ENCODE peak calls at places on chromosomes 11 and 22, in four cellular contexts. H is IMR-90, W is H1, E is H9. F is an unnamed sample.

GRCh38 chr11:28383471-28383870 is 275.3 kb downstream of the METTL15 start:
- DNase-seq in E (no peak), W (no peak), H (peak), F (no peak)

GRCh38 chr22:47629273-47629711 is 866.8 kb downstream of the TBC1D22A start:
- DNase-seq in W (no peak), H (no peak), E (no peak), F (no peak)

GRCh38 chr11:15829312-15829711 is 527.0 kb downstream of the SOX6 start:
- DNase-seq in W (no peak), H (no peak), E (no peak), F (no peak)

GRCh38 chr11:124807201-124807600 is 7.0 kb upstream of the MSANTD2 start:
- DNase-seq in H (no peak), E (no peak), W (no peak), F (no peak)

GRCh38 chr22:29202231-29203192 is 3.2 kb upstream of the EMID1 start:
- DNase-seq in H (peak), E (peak), W (no peak), F (peak)

GRCh38 chr11:111911563-111912401 is at the start of gene CRYAB:
- DNase-seq in E (peak), W (no peak), H (peak), F (peak)

GRCh38 chr22:27192135-27192900 is 534.9 kb downstream of the MIAT start:
- DNase-seq in E (no peak), W (no peak), H (no peak), F (no peak)

GRCh38 chr22:35322126-35322525 is 22.4 kb downstream of the TOM1 start:
- DNase-seq in H (no peak), E (no peak), W (no peak), F (no peak)

GRCh38 chr11:65027213-65028067 is at the start of gene SNX15:
- DNase-seq in E (peak), H (peak), W (peak), F (peak)

GRCh38 chr11:120511804-120512726 is 517 bp downstream of the GRIK4 start:
- DNase-seq in W (no peak), E (no peak), H (no peak), F (no peak)

GRCh38 chr22:50435701-50436115 is 39.1 kb downstream of the SBF1 start:
- DNase-seq in H (no peak), W (no peak), E (no peak), F (no peak)

GRCh38 chr11:59142530-59143507 is at the start of gene FAM111A:
- DNase-seq in W (peak), H (peak), E (peak), F (peak)

GRCh38 chr11:41720761-41721160 is 261.3 kb upstream of the LRRC4C start:
- DNase-seq in H (no peak), W (no peak), E (no peak), F (peak)

GRCh38 chr11:94183886-94184264 is 55.2 kb downstream of the PANX1 start:
- DNase-seq in E (peak), H (peak), W (peak), F (peak)

GRCh38 chr22:39469681-39470461 is 13.1 kb downstream of the MGAT3 start:
- DNase-seq in E (no peak), W (no peak), H (no peak), F (no peak)

GRCh38 chr11:11076879-11077278 is 219.0 kb upstream of the ZBED5 start:
- DNase-seq in W (no peak), H (no peak), E (no peak), F (no peak)

GRCh38 chr11:11075515-11076171 is 217.8 kb upstream of the ZBED5 start:
- DNase-seq in E (no peak), H (no peak), W (no peak), F (peak)

GRCh38 chr11:11076276-11076675 is 218.4 kb upstream of the ZBED5 start:
- DNase-seq in H (no peak), E (no peak), W (no peak), F (peak)

GRCh38 chr11:11078344-11078743 is 220.5 kb upstream of the ZBED5 start:
- DNase-seq in W (no peak), E (no peak), H (peak), F (peak)

GRCh38 chr11:11077898-11078297 is 220.0 kb upstream of the ZBED5 start:
- DNase-seq in W (no peak), H (no peak), E (no peak), F (no peak)
- H3K56ac ChIP-seq in W (no peak), H (no peak), E (no peak), F (no peak)

GRCh38 chr11:123135863-123136446 is 59.1 kb downstream of the CLMP start:
- DNase-seq in E (no peak), W (no peak), H (no peak), F (no peak)
- H3K56ac ChIP-seq in E (no peak), W (no peak), H (no peak), F (no peak)

DNA sequence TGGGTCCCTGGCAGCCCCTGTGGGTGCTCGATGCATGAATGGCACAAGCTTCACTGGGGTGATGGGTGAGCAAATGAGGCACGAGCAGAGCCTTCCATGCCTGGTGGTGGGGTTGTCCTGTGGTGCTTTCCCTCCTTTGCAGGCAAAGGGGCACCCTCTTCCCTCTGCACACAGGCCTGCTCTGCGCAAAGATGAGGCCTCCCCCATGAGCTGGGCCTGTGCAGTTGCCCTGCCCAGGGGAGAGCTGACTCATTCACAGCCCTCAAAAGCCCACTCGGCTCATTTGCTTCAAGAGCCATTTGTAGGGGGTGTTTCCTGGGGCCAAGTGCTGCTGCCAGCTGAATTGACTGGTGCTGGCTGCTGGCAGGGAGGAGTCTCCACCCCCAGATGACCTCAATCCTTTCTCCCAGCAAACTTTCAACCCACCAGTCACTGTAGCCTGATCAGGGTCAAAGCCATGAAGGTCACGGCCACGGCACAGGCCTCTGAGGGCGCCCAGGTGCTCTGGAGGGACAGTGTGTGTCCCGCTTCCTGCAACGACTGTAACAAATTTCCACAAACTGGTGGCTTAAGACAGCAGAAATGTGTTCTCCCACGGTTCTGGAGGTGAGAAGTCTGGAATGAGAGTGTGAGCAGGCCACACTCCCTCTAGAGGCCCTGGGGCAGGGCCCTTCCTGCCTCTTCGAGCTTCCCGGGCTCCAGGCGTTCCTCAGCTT is 48.8 kb upstream of the ANO1 start:
- DNase-seq in H (no peak), E (peak), W (no peak), F (peak)
- H3K56ac ChIP-seq in H (no peak), E (no peak), W (no peak), F (no peak)

GRCh38 chr22:19972251-19972650 is 30.6 kb upstream of the TXNRD2 start:
- DNase-seq in E (no peak), W (no peak), H (no peak), F (no peak)
- H3K56ac ChIP-seq in E (no peak), W (no peak), H (no peak), F (no peak)

F was measured in mesendoderm.